ENCODE peak calls at places on chromosomes 16 and 17, in six cellular contexts. Y, K, A, J, N and G are unnamed samples.

GRCh38 chr16:89320717-89321501 is 103.4 kb downstream of the ZNF778 start:
- DNase-seq in N (no peak), Y (peak; percentile 69), J (no peak), K (no peak), A (no peak), G (no peak)

GRCh38 chr17:8503807-8504206 is 68.1 kb downstream of the NDEL1 start:
- DNase-seq in A (no peak), Y (no peak), N (no peak), J (no peak), K (no peak), G (no peak)

GRCh38 chr17:78634154-78634553 is 57.0 kb upstream of the DNAH17 start:
- DNase-seq in J (no peak), A (no peak), N (no peak), K (no peak), Y (no peak), G (no peak)

GRCh38 chr16:69724414-69724873 is 1.9 kb downstream of the NQO1 start:
- DNase-seq in K (no peak), N (no peak), J (no peak), Y (no peak), A (no peak), G (no peak)

GRCh38 chr17:49597438-49597837 is 21.8 kb downstream of the NXPH3 start:
- DNase-seq in A (no peak), N (no peak), J (no peak), K (no peak), Y (no peak), G (no peak)

GRCh38 chr16:8391219-8391757 is 199.0 kb downstream of the TMEM114 start:
- DNase-seq in K (no peak), J (no peak), N (no peak), A (no peak), Y (no peak), G (no peak)

GRCh38 chr16:4641306-4641687 is 16.7 kb downstream of the MGRN1 start:
- DNase-seq in N (no peak), Y (no peak), J (no peak), K (no peak), A (no peak), G (no peak)

GRCh38 chr16:50591800-50592771 is 43.9 kb downstream of the NKD1 start:
- DNase-seq in N (no peak), J (no peak), K (peak; percentile 52), Y (no peak), A (no peak), G (no peak)

GRCh38 chr16:23286131-23286532 is 16.0 kb upstream of the SCNN1B start:
- DNase-seq in N (peak; percentile 63), K (no peak), J (no peak), Y (peak; percentile 70), A (no peak), G (no peak)

GRCh38 chr17:40615295-40615988 is 32.2 kb downstream of the SMARCE1 start:
- DNase-seq in K (no peak), J (no peak), N (peak; percentile 58), Y (peak; percentile 22), A (peak; percentile 73), G (peak; percentile 84)

GRCh38 chr17:74222399-74222798 is 9.0 kb downstream of the TTYH2 start:
- DNase-seq in J (no peak), K (no peak), Y (no peak), N (no peak), A (no peak), G (no peak)

GRCh38 chr16:5056347-5056746 is 9.4 kb downstream of the C16orf89 start:
- DNase-seq in A (peak; percentile 45), K (no peak), N (peak; percentile 43), J (peak; percentile 33), Y (no peak), G (peak; percentile 78)

GRCh38 chr17:17258998-17259397 is 22.0 kb upstream of the FLCN start:
- DNase-seq in A (no peak), J (no peak), N (no peak), Y (no peak), K (no peak), G (no peak)

GRCh38 chr16:2121853-2122252 is 13.8 kb downstream of the PKD1 start:
- DNase-seq in K (no peak), A (no peak), J (no peak), N (no peak), Y (no peak), G (no peak)

GRCh38 chr17:6456914-6457687 is 12.8 kb downstream of the PIMREG start:
- DNase-seq in N (peak; percentile 70), J (no peak), Y (peak; percentile 45), A (no peak), K (no peak), G (no peak)

GRCh38 chr17:70123193-70123592 is 46.1 kb upstream of the KCNJ2 start:
- DNase-seq in K (no peak), J (no peak), A (no peak), Y (no peak), N (no peak), G (no peak)

GRCh38 chr16:10839271-10839661 is 20.7 kb upstream of the TVP23A start:
- DNase-seq in Y (no peak), A (no peak), N (no peak), K (no peak), J (no peak), G (no peak)

GRCh38 chr16:47492036-47492427 is 30.9 kb downstream of the PHKB start:
- DNase-seq in J (no peak), N (no peak), K (no peak), Y (no peak), A (peak; percentile 24), G (no peak)

GRCh38 chr16:47493358-47494337 is 32.5 kb downstream of the PHKB start:
- DNase-seq in J (no peak), N (peak; percentile 9), Y (no peak), A (peak; percentile 64), K (no peak), G (peak; percentile 40)

GRCh38 chr16:47492428-47493357 is 31.6 kb downstream of the PHKB start:
- DNase-seq in N (peak; percentile 93), J (no peak), K (peak; percentile 23), A (peak; percentile 82), Y (no peak), G (peak; percentile 64)

GRCh38 chr16:47488051-47488450 is 26.9 kb downstream of the PHKB start:
- DNase-seq in N (no peak), Y (no peak), A (no peak), K (no peak), J (no peak), G (no peak)

DNA sequence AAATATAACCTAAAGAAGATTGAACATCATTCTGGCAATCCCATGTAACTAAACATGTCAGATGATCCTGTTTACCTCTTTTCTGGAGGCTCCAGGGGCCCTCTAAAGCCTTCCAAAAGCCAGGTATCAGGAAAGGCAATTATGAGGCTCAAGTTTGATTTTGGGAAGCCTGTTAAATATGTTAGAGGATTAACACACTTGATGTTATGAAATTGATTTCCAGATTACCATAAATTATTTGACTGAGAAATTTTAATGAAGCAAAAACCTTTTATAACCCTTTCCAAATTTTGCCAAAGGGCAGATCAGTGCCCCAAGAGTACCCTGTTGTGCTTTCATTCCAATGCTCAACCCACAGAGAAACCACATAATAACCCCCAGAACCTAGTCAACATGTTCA is 29.3 kb downstream of the PHKB start:
- DNase-seq in N (no peak), J (no peak), A (no peak), K (no peak), Y (no peak), G (no peak)
- TF ChIP-seq CTCF in N (no peak), J (no peak), A (no peak), K (no peak), Y (no peak), G (no peak)

DNA sequence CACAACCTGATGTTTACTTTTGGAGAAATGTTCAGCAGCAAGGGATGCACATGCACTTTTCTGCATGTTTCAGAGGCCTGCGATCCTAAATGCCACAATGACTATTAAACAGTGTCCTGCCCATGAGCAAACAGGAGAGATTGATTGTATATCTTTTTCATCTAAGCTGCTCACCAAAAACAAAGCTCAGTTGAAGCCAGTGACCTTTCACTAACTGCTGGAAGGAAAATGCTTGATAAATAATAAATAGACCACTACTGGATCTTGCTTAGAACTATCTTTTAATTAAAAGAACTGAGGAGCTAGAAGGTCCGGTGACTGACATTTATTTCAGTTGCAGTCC is 16.3 kb downstream of the MRPS23 start:
- DNase-seq in N (no peak), K (no peak), J (no peak), Y (no peak), A (no peak), G (no peak)
- TF ChIP-seq CTCF in N (no peak), K (no peak), J (no peak), Y (no peak), A (peak; percentile 54), G (no peak)

DNA sequence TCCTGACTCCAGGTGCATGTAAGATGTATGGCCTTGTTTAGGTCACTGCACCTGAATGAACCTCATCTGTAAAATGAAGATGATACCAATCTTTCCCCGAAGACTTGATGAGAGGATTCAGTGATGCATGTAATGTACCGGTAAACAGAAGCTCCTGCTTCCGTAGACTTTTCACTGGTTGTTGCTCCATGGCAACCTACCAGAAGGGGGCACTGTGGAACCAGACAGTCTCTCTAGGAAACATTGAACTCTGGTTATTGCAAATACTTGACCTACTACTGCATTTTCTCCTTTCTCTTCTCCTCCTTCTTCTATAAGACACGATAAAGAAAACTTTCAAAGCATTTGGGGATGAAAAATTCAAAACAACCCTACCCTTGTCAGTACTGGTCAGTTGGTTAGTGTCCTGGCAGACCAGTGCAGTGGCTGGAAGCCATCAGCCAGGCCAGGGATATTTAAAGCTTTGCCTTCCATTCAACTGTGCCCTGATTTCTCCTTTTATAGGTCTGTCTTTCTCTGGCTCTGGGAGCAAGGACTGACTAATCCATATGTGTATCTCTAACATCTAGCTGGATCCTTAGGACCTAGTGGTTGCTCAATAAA is 667.4 kb upstream of the SALL1 start:
- DNase-seq in K (no peak), N (peak; percentile 79), A (peak; percentile 1), J (peak; percentile 58), Y (peak; percentile 4), G (peak; percentile 6)
- TF ChIP-seq CTCF in K (peak; percentile 39), N (peak; percentile 92), A (peak; percentile 75), J (peak; percentile 72), Y (peak; percentile 71), G (peak; percentile 5)

GRCh38 chr17:43905985-43906852 is 1.1 kb downstream of the MPP2 start:
- DNase-seq in K (peak; percentile 71), A (no peak), J (peak; percentile 61), Y (peak; percentile 44), N (peak; percentile 52), G (no peak)

GRCh38 chr17:43905400-43905984 is 1.8 kb downstream of the MPP2 start:
- DNase-seq in N (no peak), J (no peak), K (no peak), A (no peak), Y (no peak), G (no peak)

GRCh38 chr17:43906951-43907424 is 348 bp downstream of the MPP2 start:
- DNase-seq in K (no peak), Y (no peak), N (no peak), A (no peak), J (no peak), G (no peak)

GRCh38 chr17:43908111-43908721 is 880 bp upstream of the MPP2 start:
- DNase-seq in J (peak; percentile 59), Y (peak; percentile 47), K (peak; percentile 40), N (peak; percentile 71), A (peak; percentile 48), G (no peak)

DNA sequence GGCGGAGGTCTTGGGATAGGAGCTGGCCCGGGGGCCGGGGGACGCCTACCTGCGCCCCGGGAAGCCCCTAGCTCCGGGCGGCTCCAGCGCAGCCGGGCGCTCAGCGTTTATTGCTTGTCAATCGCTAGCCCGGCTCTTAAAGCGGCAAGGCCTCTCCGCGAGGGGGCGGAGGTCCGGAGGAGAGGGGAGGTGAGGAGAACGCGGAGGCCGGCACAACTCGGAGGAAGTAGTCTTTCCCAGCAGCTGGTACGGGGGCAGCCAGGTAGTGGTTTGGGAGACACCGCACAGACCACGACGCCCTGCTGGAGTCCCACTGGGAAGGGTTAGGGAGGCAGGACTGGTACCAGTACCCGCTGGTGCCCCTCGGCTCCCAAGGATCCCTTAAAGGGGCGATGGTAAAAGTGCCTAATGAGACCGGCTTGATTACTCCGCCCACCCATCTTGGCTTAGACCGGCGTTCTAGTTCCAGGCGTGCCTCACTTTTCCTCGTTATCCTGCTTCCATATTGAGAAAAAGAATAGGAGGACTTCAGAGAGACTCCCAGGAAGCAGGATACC is at the start of gene MPP2:
- DNase-seq in N (peak; percentile 61), A (peak; percentile 68), K (no peak), J (peak; percentile 77), Y (peak; percentile 62), G (peak; percentile 67)
- TF ChIP-seq CTCF in N (peak; percentile 20), A (no peak), K (peak; percentile 32), J (no peak), Y (no peak), G (no peak)